ENCODE peak calls at places on chromosome 16, in five cellular contexts. H, N, K, R and X are unnamed samples. For H3K4me1, the result is how much of the 10 kb centered on the place peaks cover.

GRCh38 chr16:57304169-57305061 is 19.9 kb upstream of the PLLP start:
- DNase-seq in R (peak), N (peak), H (peak), K (no peak), X (peak)

GRCh38 chr16:57615813-57616212 is 12.6 kb upstream of the ADGRG1 start:
- DNase-seq in R (no peak), N (peak), H (no peak), K (peak), X (no peak)

GRCh38 chr16:56115817-56116576 is 75.3 kb upstream of the GNAO1 start:
- DNase-seq in K (no peak), R (no peak), N (no peak), H (no peak), X (no peak)

GRCh38 chr16:86934581-86935322 is 356.4 kb downstream of the FOXL1 start:
- DNase-seq in N (no peak), H (no peak), R (no peak), K (no peak), X (no peak)

GRCh38 chr16:55576369-55576768 is 9.9 kb downstream of the CAPNS2 start:
- DNase-seq in N (no peak), R (no peak), H (no peak), K (no peak), X (peak)

GRCh38 chr16:58678716-58679115 is 5.9 kb downstream of the SLC38A7 start:
- DNase-seq in H (peak), K (peak), R (peak), N (peak), X (peak)

GRCh38 chr16:25143898-25144297 is 32.4 kb downstream of the LCMT1 start:
- DNase-seq in H (no peak), N (no peak), R (no peak), K (no peak), X (no peak)

GRCh38 chr16:75064403-75065148 is 52.0 kb downstream of the LDHD start:
- DNase-seq in H (no peak), N (no peak), R (no peak), K (no peak), X (no peak)

GRCh38 chr16:84270531-84270930 is 24.1 kb upstream of the WFDC1 start:
- DNase-seq in R (no peak), H (no peak), N (no peak), K (no peak), X (no peak)

GRCh38 chr16:752008-752315 is 8.6 kb upstream of the MSLN start:
- DNase-seq in R (no peak), K (no peak), H (no peak), N (no peak), X (no peak)

GRCh38 chr16:13014516-13014915 is 113.1 kb downstream of the SHISA9 start:
- DNase-seq in R (peak), K (no peak), H (no peak), N (no peak), X (no peak)

GRCh38 chr16:1127971-1128715 is 24.8 kb upstream of the CACNA1H start:
- DNase-seq in N (no peak), R (no peak), K (no peak), H (no peak), X (no peak)

GRCh38 chr16:22971346-22971924 is 157.5 kb downstream of the HS3ST2 start:
- DNase-seq in R (no peak), K (no peak), N (no peak), H (no peak), X (no peak)

GRCh38 chr16:84816023-84816422 is 3.8 kb upstream of the CRISPLD2 start:
- DNase-seq in R (no peak), K (no peak), H (no peak), N (no peak), X (no peak)

GRCh38 chr16:68288252-68288650 is 22.5 kb downstream of the SLC7A6OS start:
- DNase-seq in H (no peak), N (no peak), K (no peak), R (no peak), X (no peak)

GRCh38 chr16:68290455-68290854 is 20.3 kb downstream of the SLC7A6OS start:
- DNase-seq in N (no peak), K (no peak), R (no peak), H (no peak), X (no peak)

GRCh38 chr16:68291227-68291626 is 19.5 kb downstream of the SLC7A6OS start:
- DNase-seq in H (no peak), R (no peak), K (no peak), N (no peak), X (no peak)

GRCh38 chr16:68289202-68289601 is 21.5 kb downstream of the SLC7A6OS start:
- DNase-seq in K (no peak), H (no peak), R (no peak), N (no peak), X (no peak)

DNA sequence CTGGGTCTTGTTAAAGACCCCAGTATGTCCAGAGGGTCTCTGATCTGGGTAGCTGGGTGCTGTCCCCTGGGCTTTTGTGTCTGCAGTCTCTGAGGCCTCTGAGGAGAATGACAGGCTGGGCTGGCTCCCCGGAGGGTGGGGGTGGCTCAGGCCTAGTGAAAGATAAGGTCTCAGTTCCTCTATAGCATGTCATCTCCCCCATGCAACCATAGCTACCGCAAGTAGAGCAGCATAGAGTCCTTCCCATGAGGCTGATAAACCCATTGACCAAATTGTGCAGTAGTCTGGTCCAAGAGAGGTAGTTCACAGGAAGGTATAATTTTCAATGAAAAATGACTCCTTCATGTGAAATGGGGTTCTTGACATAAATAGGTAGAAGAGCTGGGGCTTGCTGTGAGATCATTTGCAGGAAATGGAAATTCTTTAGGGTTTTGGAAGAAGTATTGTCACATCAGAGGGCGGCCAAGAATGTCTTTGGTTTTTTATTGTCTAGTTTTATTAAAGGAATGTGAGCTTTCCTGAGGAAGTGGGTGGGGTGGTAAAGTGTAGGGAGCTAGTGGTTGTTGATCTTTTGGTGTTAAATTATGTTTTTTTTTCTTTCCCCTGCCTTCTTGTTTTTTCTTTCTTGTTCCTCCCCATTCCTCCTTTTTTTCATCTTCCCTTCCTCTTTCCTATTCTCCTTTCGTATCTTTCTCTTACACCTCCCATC is 21.0 kb downstream of the SLC7A6OS start:
- DNase-seq in R (no peak), K (no peak), N (no peak), H (peak), X (no peak)
- H3K4me1 ChIP-seq in R (under half), K (under half), N (under half), H (under half), X (half or more)

GRCh38 chr16:51410125-51410524 is 259.1 kb upstream of the SALL1 start:
- DNase-seq in N (no peak), K (no peak), R (no peak), H (no peak), X (no peak)

GRCh38 chr16:51407921-51408320 is 256.9 kb upstream of the SALL1 start:
- DNase-seq in H (no peak), R (no peak), N (no peak), K (no peak), X (no peak)

GRCh38 chr16:51408357-51408756 is 257.3 kb upstream of the SALL1 start:
- DNase-seq in H (no peak), N (no peak), K (no peak), R (peak), X (no peak)

GRCh38 chr16:51407199-51407598 is 256.1 kb upstream of the SALL1 start:
- DNase-seq in H (no peak), N (no peak), R (peak), K (no peak), X (no peak)

DNA sequence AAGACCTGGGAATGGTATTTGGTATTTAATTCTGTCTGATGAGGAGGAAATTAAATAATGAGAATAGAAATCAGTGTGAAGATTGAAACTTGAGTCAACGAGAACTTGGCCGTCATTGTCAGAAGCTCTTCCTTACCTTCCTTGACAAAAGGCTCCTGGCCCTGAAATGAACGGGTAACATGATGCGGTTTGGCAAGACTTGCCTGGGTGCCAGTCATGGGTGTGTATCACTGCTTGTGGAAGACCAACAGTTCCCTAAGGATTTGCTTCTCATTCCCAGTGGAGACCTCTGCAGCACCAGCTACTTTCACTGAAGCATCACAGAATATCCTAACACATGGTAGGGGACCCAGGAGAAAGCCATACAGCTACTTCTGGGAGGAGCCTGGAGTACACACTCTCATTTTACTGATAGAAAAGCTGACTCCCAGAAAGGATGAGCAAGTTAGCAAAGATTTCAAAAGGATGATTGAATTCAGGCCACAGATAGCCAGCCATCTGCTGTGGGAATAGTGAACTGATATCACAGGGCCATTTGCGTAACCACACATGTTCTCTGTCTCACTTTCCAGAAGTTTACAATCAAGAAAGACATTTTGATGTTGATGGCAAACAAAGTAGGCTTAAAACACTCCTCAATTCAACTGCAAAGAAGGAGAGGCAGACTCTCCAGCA is 258.1 kb upstream of the SALL1 start:
- DNase-seq in H (peak), N (no peak), R (peak), K (no peak), X (no peak)
- H3K27ac ChIP-seq in H (no peak), N (no peak), R (peak), K (no peak), X (no peak)

DNA sequence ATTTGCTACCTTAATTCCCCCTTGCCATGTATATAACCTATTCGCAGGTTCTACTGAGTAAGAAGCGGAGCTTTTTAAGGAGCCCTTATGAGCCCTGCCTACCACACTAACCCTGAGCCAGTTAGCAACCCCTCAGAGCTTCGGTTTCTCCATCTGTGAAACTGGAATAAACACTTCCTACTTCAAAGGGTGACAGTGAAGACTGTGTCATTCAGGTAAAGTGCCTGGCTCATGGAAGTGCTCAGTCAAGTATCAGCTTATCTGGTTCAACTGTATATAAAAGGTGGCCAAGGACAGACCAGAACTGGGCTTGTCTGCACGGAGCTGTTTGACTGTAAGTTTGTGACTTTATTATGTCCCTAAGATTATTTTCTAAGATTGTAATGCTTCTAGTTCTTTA is 31.0 kb downstream of the TXNDC11 start:
- DNase-seq in K (no peak), N (no peak), R (no peak), H (no peak), X (no peak)
- H3K4me1 ChIP-seq in K (under half), N (under half), R (under half), H (under half), X (under half)

DNA sequence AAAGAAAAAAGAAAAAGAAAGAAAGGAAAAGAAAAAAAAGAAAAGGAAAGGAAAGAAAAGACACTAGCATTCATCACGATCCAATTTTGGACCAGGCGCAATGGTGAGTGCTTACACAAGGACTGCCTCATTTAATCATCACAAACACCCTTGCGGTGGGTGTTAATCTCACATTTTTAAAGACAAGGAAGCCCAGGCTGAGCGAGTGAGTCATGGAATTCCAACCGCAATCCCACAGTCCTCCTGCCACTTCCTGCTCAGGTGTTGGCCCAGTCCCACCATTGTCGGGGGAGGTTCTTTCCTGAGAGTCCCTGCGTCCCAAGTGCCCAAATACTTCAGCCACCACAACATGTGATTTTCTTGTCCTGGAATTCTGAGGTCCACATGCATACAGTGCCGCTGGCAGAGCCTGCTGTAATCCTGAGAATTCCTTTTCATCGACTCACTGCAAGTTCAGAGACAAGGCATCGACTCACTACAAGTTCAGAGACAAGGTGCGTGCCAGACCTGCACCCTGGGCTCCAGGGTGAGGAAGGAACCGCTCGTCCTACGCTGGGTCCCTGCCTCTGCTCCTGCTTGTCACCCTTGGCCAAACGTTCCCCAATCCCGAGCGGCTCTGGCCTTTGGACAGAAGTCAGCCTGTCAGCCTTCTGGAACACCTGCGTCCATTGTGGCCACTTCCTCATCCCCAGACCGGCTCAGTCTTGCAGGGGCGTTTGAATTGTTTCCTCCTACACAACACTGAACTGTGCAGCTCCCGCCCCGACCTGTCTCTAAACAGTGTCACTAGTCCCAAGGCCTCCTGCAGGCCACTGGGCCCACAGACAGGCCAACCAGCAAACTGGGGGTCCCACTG is 5.8 kb downstream of the ZG16B start:
- DNase-seq in H (peak), K (no peak), R (peak), N (no peak), X (no peak)
- H3K27ac ChIP-seq in H (no peak), K (no peak), R (peak), N (no peak), X (no peak)

GRCh38 chr16:85888405-85889331 is 10.3 kb upstream of the IRF8 start:
- DNase-seq in H (peak), N (no peak), R (peak), K (no peak), X (no peak)

GRCh38 chr16:85882181-85882810 is 16.7 kb upstream of the IRF8 start:
- DNase-seq in N (no peak), K (no peak), H (no peak), R (no peak), X (no peak)

GRCh38 chr16:85884808-85885463 is 14.0 kb upstream of the IRF8 start:
- DNase-seq in H (no peak), K (no peak), N (no peak), R (no peak), X (no peak)

GRCh38 chr16:85883813-85884212 is 15.1 kb upstream of the IRF8 start:
- DNase-seq in K (no peak), N (no peak), H (no peak), R (no peak), X (no peak)

GRCh38 chr16:85885537-85885936 is 13.4 kb upstream of the IRF8 start:
- DNase-seq in N (no peak), H (no peak), R (no peak), K (no peak), X (no peak)
- H3K4me1 ChIP-seq in N (under half), H (under half), R (under half), K (under half), X (under half)

DNA sequence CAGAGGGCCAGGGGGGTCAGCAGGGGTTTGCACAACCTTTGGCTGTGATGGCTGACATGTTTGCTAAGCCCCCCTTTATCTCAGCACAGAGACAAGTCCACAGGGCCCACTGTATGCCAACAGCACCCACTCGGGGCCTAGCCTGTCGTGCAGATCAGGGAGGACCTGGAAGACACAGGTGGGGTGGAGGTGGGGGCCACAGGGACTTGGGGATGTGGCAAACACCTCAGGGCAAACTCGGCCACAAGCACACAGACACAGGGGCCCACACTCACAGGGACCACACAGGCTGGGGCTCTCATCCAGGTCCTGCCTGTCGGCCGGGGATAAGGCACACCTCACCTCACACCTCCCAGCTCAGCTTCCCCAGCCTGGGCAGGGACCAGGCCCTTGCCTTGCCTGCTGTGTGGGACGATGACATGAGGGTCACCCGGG is 87.9 kb downstream of the C16orf78 start:
- DNase-seq in K (no peak), R (no peak), H (no peak), N (peak), X (no peak)
- H3K27ac ChIP-seq in K (no peak), R (no peak), H (no peak), N (no peak), X (no peak)

GRCh38 chr16:3863587-3863986 is 16.9 kb downstream of the CREBBP start:
- DNase-seq in H (no peak), R (no peak), K (no peak), N (no peak), X (no peak)
- H3K4me1 ChIP-seq in H (under half), R (under half), K (under half), N (under half), X (half or more)